ENCODE peak calls at places on chromosomes 1 and 21, in nine cellular contexts. J is activated naive CD8-positive, alpha-beta T cell treated with anti-CD3 and anti-CD28 coated beads, Interleukin-2, amount 50 U/mL, for 24 hours; K is transverse colon; S is colonic mucosa; R is HEK293T; V is thoracic aorta; X is mesendoderm; Q is bronchial epithelial cell; G is retina. F is an unnamed sample.

GRCh38 chr1:179141592-179142244 is 59.8 kb downstream of the TOR3A start:
- DNase-seq in J (peak; percentile 30), K (no peak), S (no peak), R (no peak), V (no peak), X (no peak), Q (peak; percentile 91), G (no peak), F (no peak)

GRCh38 chr1:1073743-1074587 is at the start of gene RNF223:
- DNase-seq in J (no peak), K (peak; percentile 88), S (peak; percentile 89), R (no peak), V (no peak), X (no peak), Q (peak; percentile 46), G (no peak), F (peak; percentile 87)

GRCh38 chr1:116489231-116489697 is 81.6 kb downstream of the CD58 start:
- DNase-seq in J (no peak), K (peak; percentile 48), S (peak; percentile 69), R (no peak), V (no peak), X (peak; percentile 77), Q (peak; percentile 56), G (no peak), F (peak; percentile 38)

GRCh38 chr21:33703750-33704606 is 61.7 kb downstream of the ITSN1 start:
- DNase-seq in J (no peak), K (no peak), S (no peak), R (no peak), V (no peak), X (peak; percentile 50), Q (no peak), G (no peak), F (peak; percentile 50)

GRCh38 chr21:30880914-30881313 is 466 bp downstream of the KRTAP11-1 start:
- DNase-seq in J (no peak), K (no peak), S (no peak), R (no peak), V (no peak), X (no peak), Q (no peak), G (no peak), F (no peak)

GRCh38 chr1:37189111-37189510 is 154.8 kb upstream of the GRIK3 start:
- DNase-seq in J (no peak), K (no peak), S (no peak), R (no peak), V (no peak), X (no peak), Q (no peak), G (no peak), F (no peak)

GRCh38 chr1:111570781-111571181 is 48.8 kb upstream of the RAP1A start:
- DNase-seq in J (peak; percentile 46), K (peak; percentile 14), S (no peak), R (peak; percentile 54), V (no peak), X (peak; percentile 63), Q (peak; percentile 50), G (no peak), F (peak; percentile 8)

GRCh38 chr1:23168462-23169218 is at the start of gene LUZP1:
- DNase-seq in J (peak; percentile 88), K (peak; percentile 93), S (peak; percentile 97), R (peak; percentile 84), V (peak; percentile 52), X (peak; percentile 87), Q (peak; percentile 51), G (peak; percentile 95), F (peak; percentile 89)

GRCh38 chr1:229430761-229431269 is 3.1 kb downstream of the ACTA1 start:
- DNase-seq in J (peak; percentile 69), K (peak; percentile 40), S (peak; percentile 38), R (peak; percentile 35), V (no peak), X (peak; percentile 83), Q (no peak), G (peak; percentile 74), F (no peak)

F was measured in DMS53.